ENCODE peak calls at places on chromosomes 7 and 10, in ten cellular contexts. One of them, this sample, is unnamed. For H3K9me3, the result is how much of the 10 kb centered on the place peaks cover.

GRCh38 chr7:90709501-90710465 is 113.7 kb downstream of the CDK14 start:
- DNase-seq in endodermal cell: peak
- DNase-seq in heart right ventricle: peak
- DNase-seq in heart left ventricle: no peak
- DNase-seq in Peyer's patch: peak
- DNase-seq in keratinocyte: no peak
- DNase-seq in cardiac muscle cell: no peak
- DNase-seq in RWPE2: no peak
- DNase-seq in tibial nerve: no peak
- DNase-seq in testis: no peak
- DNase-seq in this sample: peak

GRCh38 chr10:94066411-94066810 is 72.7 kb downstream of the PLCE1 start:
- DNase-seq in endodermal cell: peak
- DNase-seq in heart right ventricle: peak
- DNase-seq in heart left ventricle: no peak
- DNase-seq in Peyer's patch: no peak
- DNase-seq in keratinocyte: no peak
- DNase-seq in cardiac muscle cell: peak
- DNase-seq in RWPE2: no peak
- DNase-seq in tibial nerve: no peak
- DNase-seq in testis: peak
- DNase-seq in this sample: no peak

GRCh38 chr7:140485463-140486265 is 6.4 kb upstream of the MKRN1 start:
- DNase-seq in endodermal cell: peak
- DNase-seq in heart right ventricle: no peak
- DNase-seq in heart left ventricle: no peak
- DNase-seq in Peyer's patch: no peak
- DNase-seq in keratinocyte: no peak
- DNase-seq in cardiac muscle cell: no peak
- DNase-seq in RWPE2: no peak
- DNase-seq in tibial nerve: no peak
- DNase-seq in testis: no peak
- DNase-seq in this sample: no peak

GRCh38 chr10:79232864-79233263 is 114.4 kb upstream of the PPIF start:
- DNase-seq in endodermal cell: no peak
- DNase-seq in heart right ventricle: no peak
- DNase-seq in heart left ventricle: no peak
- DNase-seq in Peyer's patch: no peak
- DNase-seq in keratinocyte: no peak
- DNase-seq in cardiac muscle cell: no peak
- DNase-seq in RWPE2: no peak
- DNase-seq in tibial nerve: no peak
- DNase-seq in testis: no peak
- DNase-seq in this sample: no peak

GRCh38 chr10:91759581-91759986 is 38.6 kb upstream of the TNKS2 start:
- DNase-seq in endodermal cell: no peak
- DNase-seq in heart right ventricle: no peak
- DNase-seq in heart left ventricle: no peak
- DNase-seq in Peyer's patch: no peak
- DNase-seq in keratinocyte: no peak
- DNase-seq in cardiac muscle cell: no peak
- DNase-seq in RWPE2: no peak
- DNase-seq in tibial nerve: no peak
- DNase-seq in testis: no peak
- DNase-seq in this sample: no peak

GRCh38 chr7:111438369-111439289 is 123.7 kb downstream of the IMMP2L start:
- DNase-seq in endodermal cell: no peak
- DNase-seq in heart right ventricle: no peak
- DNase-seq in heart left ventricle: no peak
- DNase-seq in Peyer's patch: no peak
- DNase-seq in keratinocyte: no peak
- DNase-seq in cardiac muscle cell: peak
- DNase-seq in RWPE2: no peak
- DNase-seq in tibial nerve: no peak
- DNase-seq in testis: no peak
- DNase-seq in this sample: no peak

GRCh38 chr10:24238527-24239247 is 29.7 kb downstream of the KIAA1217 start:
- DNase-seq in endodermal cell: peak
- DNase-seq in heart right ventricle: no peak
- DNase-seq in heart left ventricle: no peak
- DNase-seq in Peyer's patch: no peak
- DNase-seq in keratinocyte: peak
- DNase-seq in cardiac muscle cell: no peak
- DNase-seq in RWPE2: no peak
- DNase-seq in tibial nerve: no peak
- DNase-seq in testis: no peak
- DNase-seq in this sample: peak

GRCh38 chr7:5423844-5424688 is 432 bp upstream of the TNRC18 start:
- DNase-seq in endodermal cell: peak
- DNase-seq in heart right ventricle: peak
- DNase-seq in heart left ventricle: peak
- DNase-seq in Peyer's patch: peak
- DNase-seq in keratinocyte: peak
- DNase-seq in cardiac muscle cell: peak
- DNase-seq in RWPE2: peak
- DNase-seq in tibial nerve: peak
- DNase-seq in testis: peak
- DNase-seq in this sample: peak

GRCh38 chr10:16565604-16566003 is 43.9 kb upstream of the C1QL3 start:
- DNase-seq in endodermal cell: no peak
- DNase-seq in heart right ventricle: no peak
- DNase-seq in heart left ventricle: no peak
- DNase-seq in Peyer's patch: no peak
- DNase-seq in keratinocyte: no peak
- DNase-seq in cardiac muscle cell: no peak
- DNase-seq in RWPE2: no peak
- DNase-seq in tibial nerve: no peak
- DNase-seq in testis: no peak
- DNase-seq in this sample: no peak

GRCh38 chr7:156612930-156613329 is 27.6 kb upstream of the RNF32 start:
- DNase-seq in endodermal cell: no peak
- DNase-seq in heart right ventricle: no peak
- DNase-seq in heart left ventricle: no peak
- DNase-seq in Peyer's patch: no peak
- DNase-seq in keratinocyte: no peak
- DNase-seq in cardiac muscle cell: no peak
- DNase-seq in RWPE2: no peak
- DNase-seq in tibial nerve: no peak
- DNase-seq in testis: no peak
- DNase-seq in this sample: no peak

GRCh38 chr7:29046978-29047377 is 88.8 kb upstream of the TRIL start:
- DNase-seq in endodermal cell: no peak
- DNase-seq in heart right ventricle: no peak
- DNase-seq in heart left ventricle: no peak
- DNase-seq in Peyer's patch: no peak
- DNase-seq in keratinocyte: no peak
- DNase-seq in cardiac muscle cell: no peak
- DNase-seq in RWPE2: no peak
- DNase-seq in tibial nerve: no peak
- DNase-seq in testis: no peak
- DNase-seq in this sample: no peak

GRCh38 chr7:99595111-99595745 is 2.8 kb upstream of the TMEM225B start:
- DNase-seq in endodermal cell: no peak
- DNase-seq in heart right ventricle: no peak
- DNase-seq in heart left ventricle: no peak
- DNase-seq in Peyer's patch: no peak
- DNase-seq in keratinocyte: no peak
- DNase-seq in cardiac muscle cell: no peak
- DNase-seq in RWPE2: no peak
- DNase-seq in tibial nerve: no peak
- DNase-seq in testis: no peak
- DNase-seq in this sample: no peak

GRCh38 chr7:79452032-79452494 is 1.4 kb downstream of the MAGI2 start:
- DNase-seq in endodermal cell: peak
- DNase-seq in heart right ventricle: peak
- DNase-seq in heart left ventricle: peak
- DNase-seq in Peyer's patch: peak
- DNase-seq in keratinocyte: no peak
- DNase-seq in cardiac muscle cell: peak
- DNase-seq in RWPE2: peak
- DNase-seq in tibial nerve: peak
- DNase-seq in testis: peak
- DNase-seq in this sample: peak

DNA sequence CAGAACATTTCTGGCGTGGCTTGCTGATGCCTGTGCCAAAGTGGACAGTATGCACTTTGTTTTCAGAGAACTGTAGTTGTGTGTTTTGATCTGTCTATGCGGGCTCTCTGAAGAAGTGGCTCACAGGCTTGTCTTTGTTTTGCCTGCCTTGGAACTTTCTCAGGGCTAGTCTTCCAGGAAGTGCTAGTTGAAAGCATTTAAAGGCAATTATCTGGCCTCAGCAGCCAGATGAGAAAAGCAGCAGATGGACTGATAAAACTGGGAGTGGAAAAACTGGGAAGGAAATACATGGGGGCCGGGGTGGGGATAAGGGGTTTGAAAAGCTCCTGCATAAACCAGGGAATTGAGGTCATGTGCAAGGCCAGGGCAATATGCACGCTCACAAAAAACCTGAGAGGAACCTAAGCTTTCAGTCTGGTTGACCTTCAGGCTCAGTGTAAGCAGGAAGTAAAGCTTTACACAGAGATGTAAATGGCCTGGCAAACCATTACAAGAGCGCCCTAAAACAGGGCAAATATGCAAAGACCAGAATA is 94.5 kb downstream of the ZNF33B start:
- DNase-seq in endodermal cell: no peak
- DNase-seq in heart right ventricle: no peak
- DNase-seq in heart left ventricle: no peak
- DNase-seq in Peyer's patch: no peak
- DNase-seq in keratinocyte: no peak
- DNase-seq in cardiac muscle cell: no peak
- DNase-seq in RWPE2: no peak
- DNase-seq in tibial nerve: no peak
- DNase-seq in testis: peak
- DNase-seq in this sample: no peak
- H3K9me3 ChIP-seq in endodermal cell: half or more
- H3K9me3 ChIP-seq in heart right ventricle: half or more
- H3K9me3 ChIP-seq in heart left ventricle: half or more
- H3K9me3 ChIP-seq in Peyer's patch: under half
- H3K9me3 ChIP-seq in keratinocyte: under half
- H3K9me3 ChIP-seq in cardiac muscle cell: under half
- H3K9me3 ChIP-seq in RWPE2: under half
- H3K9me3 ChIP-seq in tibial nerve: under half
- H3K9me3 ChIP-seq in testis: under half
- H3K9me3 ChIP-seq in this sample: under half

GRCh38 chr7:133851416-133851815 is 275.7 kb upstream of the LRGUK start:
- DNase-seq in endodermal cell: no peak
- DNase-seq in heart right ventricle: no peak
- DNase-seq in heart left ventricle: no peak
- DNase-seq in Peyer's patch: no peak
- DNase-seq in keratinocyte: no peak
- DNase-seq in cardiac muscle cell: no peak
- DNase-seq in RWPE2: no peak
- DNase-seq in tibial nerve: no peak
- DNase-seq in testis: no peak
- DNase-seq in this sample: no peak

GRCh38 chr7:133857376-133858119 is 269.6 kb upstream of the LRGUK start:
- DNase-seq in endodermal cell: no peak
- DNase-seq in heart right ventricle: no peak
- DNase-seq in heart left ventricle: no peak
- DNase-seq in Peyer's patch: no peak
- DNase-seq in keratinocyte: no peak
- DNase-seq in cardiac muscle cell: no peak
- DNase-seq in RWPE2: no peak
- DNase-seq in tibial nerve: no peak
- DNase-seq in testis: no peak
- DNase-seq in this sample: no peak

GRCh38 chr7:133854739-133855138 is 272.4 kb upstream of the LRGUK start:
- DNase-seq in endodermal cell: no peak
- DNase-seq in heart right ventricle: no peak
- DNase-seq in heart left ventricle: no peak
- DNase-seq in Peyer's patch: no peak
- DNase-seq in keratinocyte: peak
- DNase-seq in cardiac muscle cell: peak
- DNase-seq in RWPE2: no peak
- DNase-seq in tibial nerve: no peak
- DNase-seq in testis: no peak
- DNase-seq in this sample: no peak

GRCh38 chr7:133850497-133851070 is 276.6 kb upstream of the LRGUK start:
- DNase-seq in endodermal cell: no peak
- DNase-seq in heart right ventricle: no peak
- DNase-seq in heart left ventricle: no peak
- DNase-seq in Peyer's patch: no peak
- DNase-seq in keratinocyte: no peak
- DNase-seq in cardiac muscle cell: no peak
- DNase-seq in RWPE2: no peak
- DNase-seq in tibial nerve: no peak
- DNase-seq in testis: no peak
- DNase-seq in this sample: no peak

DNA sequence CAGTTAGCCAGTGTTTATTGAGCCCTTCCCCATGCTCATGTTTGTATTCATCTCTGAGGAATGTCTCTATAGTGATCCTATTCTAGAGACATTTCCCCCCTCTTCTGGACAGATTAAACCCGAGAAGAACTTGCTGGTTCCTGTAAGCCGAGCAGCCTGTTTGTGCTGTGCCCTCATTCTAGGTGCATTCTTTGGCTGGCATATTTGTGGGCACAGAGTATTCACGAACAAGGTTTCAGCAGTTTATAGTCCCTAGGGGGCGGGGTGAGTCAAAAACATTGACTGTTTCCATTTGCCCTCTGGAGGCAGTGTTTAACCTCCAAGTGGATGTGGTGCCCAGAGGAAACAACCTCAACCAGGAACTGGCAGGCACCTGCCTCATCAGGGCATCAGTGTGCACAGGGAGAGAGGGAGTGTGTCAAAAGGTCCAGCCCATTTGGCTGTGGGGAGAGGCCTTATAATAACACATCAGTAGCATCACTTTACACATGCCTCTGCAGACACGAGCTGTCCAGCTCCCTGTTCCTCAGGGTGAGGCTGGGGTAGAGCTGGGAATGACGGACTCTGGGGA is 273.3 kb upstream of the LRGUK start:
- DNase-seq in endodermal cell: peak
- DNase-seq in heart right ventricle: no peak
- DNase-seq in heart left ventricle: no peak
- DNase-seq in Peyer's patch: no peak
- DNase-seq in keratinocyte: peak
- DNase-seq in cardiac muscle cell: peak
- DNase-seq in RWPE2: peak
- DNase-seq in tibial nerve: no peak
- DNase-seq in testis: peak
- DNase-seq in this sample: peak
- TF ChIP-seq CTCF in endodermal cell: peak
- TF ChIP-seq CTCF in heart right ventricle: no peak
- TF ChIP-seq CTCF in heart left ventricle: no peak
- TF ChIP-seq CTCF in Peyer's patch: peak
- TF ChIP-seq CTCF in keratinocyte: peak
- TF ChIP-seq CTCF in cardiac muscle cell: peak
- TF ChIP-seq CTCF in RWPE2: peak
- TF ChIP-seq CTCF in tibial nerve: no peak
- TF ChIP-seq CTCF in testis: no peak
- TF ChIP-seq CTCF in this sample: peak

GRCh38 chr10:62048473-62048872 is 147.0 kb downstream of the ARID5B start:
- DNase-seq in endodermal cell: no peak
- DNase-seq in heart right ventricle: no peak
- DNase-seq in heart left ventricle: no peak
- DNase-seq in Peyer's patch: no peak
- DNase-seq in keratinocyte: no peak
- DNase-seq in cardiac muscle cell: no peak
- DNase-seq in RWPE2: no peak
- DNase-seq in tibial nerve: no peak
- DNase-seq in testis: no peak
- DNase-seq in this sample: no peak
- H3K4me3 ChIP-seq in endodermal cell: peak
- H3K4me3 ChIP-seq in heart right ventricle: no peak
- H3K4me3 ChIP-seq in heart left ventricle: peak
- H3K4me3 ChIP-seq in Peyer's patch: peak
- H3K4me3 ChIP-seq in keratinocyte: no peak
- H3K4me3 ChIP-seq in cardiac muscle cell: no peak
- H3K4me3 ChIP-seq in RWPE2: no peak
- H3K4me3 ChIP-seq in tibial nerve: peak
- H3K4me3 ChIP-seq in testis: no peak
- H3K4me3 ChIP-seq in this sample: no peak

GRCh38 chr7:153939177-153939576 is 113.0 kb upstream of the DPP6 start:
- DNase-seq in endodermal cell: no peak
- DNase-seq in heart right ventricle: no peak
- DNase-seq in heart left ventricle: no peak
- DNase-seq in Peyer's patch: no peak
- DNase-seq in keratinocyte: no peak
- DNase-seq in cardiac muscle cell: no peak
- DNase-seq in RWPE2: no peak
- DNase-seq in tibial nerve: no peak
- DNase-seq in testis: no peak
- DNase-seq in this sample: no peak
- H3K9me3 ChIP-seq in endodermal cell: half or more
- H3K9me3 ChIP-seq in heart right ventricle: under half
- H3K9me3 ChIP-seq in heart left ventricle: under half
- H3K9me3 ChIP-seq in Peyer's patch: under half
- H3K9me3 ChIP-seq in keratinocyte: under half
- H3K9me3 ChIP-seq in cardiac muscle cell: under half
- H3K9me3 ChIP-seq in RWPE2: under half
- H3K9me3 ChIP-seq in tibial nerve: under half
- H3K9me3 ChIP-seq in testis: under half
- H3K9me3 ChIP-seq in this sample: under half